ENCODE peak calls at places on chromosomes 7 and 10, in eight cellular contexts. I, L, T, U, G, Q, F and S are unnamed samples.
A peak's percentile ranks its signal among the peaks of the same experiment; 100 is the strongest.

GRCh38 chr7:159151231-159151630 is 6.6 kb upstream of the VIPR2 start:
- DNase-seq in I (no peak), L (no peak), T (no peak), U (no peak), G (no peak), Q (no peak), F (no peak), S (no peak)

GRCh38 chr10:4196948-4197390 is 412.0 kb upstream of the KLF6 start:
- DNase-seq in I (no peak), L (peak; percentile 17), T (no peak), U (peak; percentile 8), G (no peak), Q (no peak), F (no peak), S (no peak)

GRCh38 chr7:122738937-122739336 is 36.2 kb upstream of the RNF148 start:
- DNase-seq in I (no peak), L (no peak), T (no peak), U (no peak), G (no peak), Q (no peak), F (no peak), S (no peak)

GRCh38 chr7:100687740-100688592 is 6.1 kb downstream of the GIGYF1 start:
- DNase-seq in I (no peak), L (peak; percentile 46), T (peak; percentile 68), U (no peak), G (no peak), Q (no peak), F (no peak), S (no peak)

GRCh38 chr7:158382363-158382988 is 205.1 kb downstream of the PTPRN2 start:
- DNase-seq in I (no peak), L (no peak), T (no peak), U (no peak), G (no peak), Q (no peak), F (no peak), S (no peak)

GRCh38 chr7:137169282-137169698 is 174.2 kb downstream of the PTN start:
- DNase-seq in I (no peak), L (peak; percentile 85), T (no peak), U (peak; percentile 86), G (peak; percentile 38), Q (peak; percentile 94), F (peak; percentile 71), S (peak; percentile 91)

GRCh38 chr10:91022924-91023707 is 102.2 kb upstream of the ANKRD1 start:
- DNase-seq in I (no peak), L (no peak), T (no peak), U (peak; percentile 43), G (no peak), Q (no peak), F (no peak), S (no peak)

GRCh38 chr7:144670251-144670650 is 165.6 kb downstream of the TPK1 start:
- DNase-seq in I (peak; percentile 4), L (no peak), T (no peak), U (peak; percentile 18), G (no peak), Q (peak; percentile 6), F (no peak), S (no peak)

GRCh38 chr10:71284544-71285179 is 34.4 kb upstream of the SLC29A3 start:
- DNase-seq in I (no peak), L (no peak), T (no peak), U (no peak), G (no peak), Q (no peak), F (no peak), S (no peak)

GRCh38 chr7:4556868-4557620 is 125.1 kb upstream of the FOXK1 start:
- DNase-seq in I (no peak), L (peak; percentile 37), T (no peak), U (no peak), G (no peak), Q (no peak), F (no peak), S (peak; percentile 26)

GRCh38 chr10:26566525-26567348 is 128.6 kb downstream of the APBB1IP start:
- DNase-seq in I (no peak), L (no peak), T (peak; percentile 64), U (no peak), G (no peak), Q (peak; percentile 61), F (no peak), S (peak; percentile 85)

GRCh38 chr10:78794736-78795455 is 273.9 kb upstream of the ZMIZ1 start:
- DNase-seq in I (no peak), L (no peak), T (no peak), U (no peak), G (no peak), Q (no peak), F (no peak), S (peak; percentile 25)

GRCh38 chr10:76492026-76492425 is 1060.6 kb downstream of the LRMDA start:
- DNase-seq in I (no peak), L (peak; percentile 75), T (no peak), U (peak; percentile 39), G (no peak), Q (peak; percentile 53), F (no peak), S (no peak)

GRCh38 chr7:98771519-98772241 is 98.1 kb downstream of the TMEM130 start:
- DNase-seq in I (no peak), L (peak; percentile 78), T (no peak), U (peak; percentile 58), G (peak; percentile 30), Q (peak; percentile 74), F (peak; percentile 21), S (peak; percentile 77)

GRCh38 chr10:13686331-13686752 is 99.6 kb downstream of the PRPF18 start:
- DNase-seq in I (no peak), L (peak; percentile 50), T (no peak), U (no peak), G (no peak), Q (no peak), F (no peak), S (no peak)

GRCh38 chr10:12561307-12561706 is 212.0 kb downstream of the CAMK1D start:
- DNase-seq in I (no peak), L (no peak), T (no peak), U (no peak), G (no peak), Q (no peak), F (no peak), S (no peak)

GRCh38 chr10:112716924-112717348 is 233.1 kb upstream of the TCF7L2 start:
- DNase-seq in I (peak; percentile 75), L (peak; percentile 72), T (no peak), U (peak; percentile 50), G (peak; percentile 52), Q (peak; percentile 57), F (no peak), S (no peak)

GRCh38 chr10:22475857-22476600 is 130.7 kb downstream of the SPAG6 start:
- DNase-seq in I (no peak), L (no peak), T (no peak), U (peak; percentile 50), G (no peak), Q (peak; percentile 44), F (peak; percentile 48), S (no peak)

GRCh38 chr7:42572046-42572445 is 335.0 kb upstream of the GLI3 start:
- DNase-seq in I (no peak), L (no peak), T (no peak), U (no peak), G (no peak), Q (no peak), F (no peak), S (no peak)

GRCh38 chr10:11610855-11611247 is 599 bp downstream of the USP6NL start:
- DNase-seq in I (no peak), L (peak; percentile 37), T (peak; percentile 75), U (peak; percentile 70), G (peak; percentile 50), Q (peak; percentile 62), F (no peak), S (peak; percentile 65)

GRCh38 chr7:41974835-41975234 is 262.2 kb downstream of the GLI3 start:
- DNase-seq in I (no peak), L (no peak), T (no peak), U (no peak), G (no peak), Q (no peak), F (no peak), S (no peak)

DNA sequence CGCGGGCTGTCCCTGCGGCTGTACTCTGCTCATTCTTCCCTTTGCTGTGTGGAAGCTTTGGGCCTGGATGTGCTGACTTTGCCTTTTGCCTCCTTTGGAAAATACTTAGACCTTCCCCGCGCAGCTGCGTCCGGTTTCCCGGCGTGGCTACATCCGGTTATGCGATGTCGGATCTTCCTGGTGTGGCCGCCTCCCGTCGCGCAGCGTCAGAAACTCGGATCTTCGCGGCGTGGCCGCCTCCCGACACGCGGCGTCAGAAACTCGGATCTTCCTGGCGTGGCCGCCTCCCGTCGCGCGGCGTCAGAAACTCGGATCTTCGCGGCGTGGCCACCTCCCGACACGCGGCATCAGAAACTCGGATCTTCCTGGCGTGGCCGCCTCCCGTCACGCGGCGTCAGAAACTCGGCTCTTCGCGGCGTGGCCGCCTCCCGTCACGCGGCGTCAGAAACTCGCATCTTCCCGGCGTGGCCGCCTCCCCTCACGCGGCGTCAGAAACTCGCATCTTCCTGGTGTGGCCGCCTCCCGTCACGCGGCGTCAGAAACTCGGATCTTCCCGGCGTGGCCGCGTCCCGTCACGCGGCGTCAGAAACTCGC is 50.2 kb upstream of the SUN1 start:
- DNase-seq in I (no peak), L (no peak), T (peak; percentile 54), U (no peak), G (no peak), Q (no peak), F (no peak), S (no peak)
- H3K4me3 ChIP-seq in I (no peak overlapping the region), L (no peak overlapping the region), T (no peak overlapping the region), U (no peak overlapping the region), G (no peak overlapping the region), Q (no peak overlapping the region), F (no peak overlapping the region), S (no peak overlapping the region)

GRCh38 chr10:74831518-74832120 is 5.2 kb downstream of the KAT6B start:
- DNase-seq in I (no peak), L (no peak), T (no peak), U (no peak), G (no peak), Q (no peak), F (no peak), S (no peak)
- H3K4me1 ChIP-seq in I (peaks cover 8% of the 10 kb centered on the region), L (peaks cover 12% of the 10 kb centered on the region), T (no peaks in the 10 kb centered on the region), U (peaks cover 27% of the 10 kb centered on the region), G (peaks cover 5% of the 10 kb centered on the region), Q (peaks cover 4% of the 10 kb centered on the region), F (peaks cover 2% of the 10 kb centered on the region), S (no peaks in the 10 kb centered on the region)

GRCh38 chr10:70053896-70054641 is 1.4 kb downstream of the MACROH2A2 start:
- DNase-seq in I (peak; percentile 15), L (no peak), T (no peak), U (no peak), G (peak; percentile 44), Q (peak; percentile 56), F (no peak), S (peak; percentile 86)
- H3K9ac ChIP-seq in I (peak overlapping the region; percentile 94), L (peak overlapping the region; percentile 52), T (no peak overlapping the region), U (peak overlapping the region; percentile 80), G (no peak overlapping the region), Q (peak overlapping the region; percentile 88), F (no peak overlapping the region), S (peak overlapping the region; percentile 89)

GRCh38 chr10:124071141-124071540 is 22.3 kb downstream of the CHST15 start:
- DNase-seq in I (no peak), L (no peak), T (no peak), U (no peak), G (no peak), Q (no peak), F (no peak), S (no peak)
- H3K4me3 ChIP-seq in I (no peak overlapping the region), L (no peak overlapping the region), T (no peak overlapping the region), U (no peak overlapping the region), G (no peak overlapping the region), Q (no peak overlapping the region), F (no peak overlapping the region), S (no peak overlapping the region)